ENCODE peak calls at places on chromosomes 16 and 17, in seven cellular contexts. Z is cardiac muscle cell, T is lung, S is kidney, U is OCI-LY7, P is upper lobe of right lung, J is GM23338. B is an unnamed sample.

GRCh38 chr17:76266244-76266938 is 1.2 kb downstream of the UBALD2 start:
- DNase-seq in Z (peak; percentile 56), T (no peak), S (no peak), U (peak; percentile 36), P (no peak), J (no peak), B (no peak)

GRCh38 chr16:66058181-66058580 is 308.3 kb upstream of the CDH5 start:
- DNase-seq in Z (peak; percentile 36), T (no peak), S (no peak), U (no peak), P (no peak), J (no peak), B (no peak)

GRCh38 chr16:3959148-3959547 is 78.6 kb upstream of the CREBBP start:
- DNase-seq in Z (peak; percentile 79), T (peak; percentile 67), S (peak; percentile 40), U (no peak), P (no peak), J (no peak), B (no peak)

GRCh38 chr16:88971371-88972097 is 5.5 kb downstream of the CBFA2T3 start:
- DNase-seq in Z (no peak), T (peak; percentile 41), S (no peak), U (peak; percentile 77), P (no peak), J (no peak), B (no peak)

GRCh38 chr17:50026901-50027638 is 28.8 kb upstream of the ITGA3 start:
- DNase-seq in Z (peak; percentile 85), T (peak; percentile 85), S (peak; percentile 91), U (peak; percentile 64), P (peak; percentile 92), J (peak; percentile 82), B (peak; percentile 78)

GRCh38 chr16:69311533-69312388 is 611 bp downstream of the VPS4A start:
- DNase-seq in Z (peak; percentile 32), T (no peak), S (no peak), U (peak; percentile 67), P (peak; percentile 82), J (peak; percentile 75), B (no peak)

GRCh38 chr16:84088695-84089395 is 27.9 kb downstream of the MBTPS1 start:
- DNase-seq in Z (no peak), T (no peak), S (no peak), U (peak; percentile 76), P (no peak), J (no peak), B (no peak)

GRCh38 chr17:77299256-77300015 is 158.7 kb downstream of the SEC14L1 start:
- DNase-seq in Z (no peak), T (no peak), S (no peak), U (no peak), P (no peak), J (no peak), B (no peak)

GRCh38 chr16:35525979-35526590 is 2066.7 kb downstream of the TP53TG3F start:
- DNase-seq in Z (no peak), T (no peak), S (no peak), U (no peak), P (no peak), J (no peak), B (no peak)

DNA sequence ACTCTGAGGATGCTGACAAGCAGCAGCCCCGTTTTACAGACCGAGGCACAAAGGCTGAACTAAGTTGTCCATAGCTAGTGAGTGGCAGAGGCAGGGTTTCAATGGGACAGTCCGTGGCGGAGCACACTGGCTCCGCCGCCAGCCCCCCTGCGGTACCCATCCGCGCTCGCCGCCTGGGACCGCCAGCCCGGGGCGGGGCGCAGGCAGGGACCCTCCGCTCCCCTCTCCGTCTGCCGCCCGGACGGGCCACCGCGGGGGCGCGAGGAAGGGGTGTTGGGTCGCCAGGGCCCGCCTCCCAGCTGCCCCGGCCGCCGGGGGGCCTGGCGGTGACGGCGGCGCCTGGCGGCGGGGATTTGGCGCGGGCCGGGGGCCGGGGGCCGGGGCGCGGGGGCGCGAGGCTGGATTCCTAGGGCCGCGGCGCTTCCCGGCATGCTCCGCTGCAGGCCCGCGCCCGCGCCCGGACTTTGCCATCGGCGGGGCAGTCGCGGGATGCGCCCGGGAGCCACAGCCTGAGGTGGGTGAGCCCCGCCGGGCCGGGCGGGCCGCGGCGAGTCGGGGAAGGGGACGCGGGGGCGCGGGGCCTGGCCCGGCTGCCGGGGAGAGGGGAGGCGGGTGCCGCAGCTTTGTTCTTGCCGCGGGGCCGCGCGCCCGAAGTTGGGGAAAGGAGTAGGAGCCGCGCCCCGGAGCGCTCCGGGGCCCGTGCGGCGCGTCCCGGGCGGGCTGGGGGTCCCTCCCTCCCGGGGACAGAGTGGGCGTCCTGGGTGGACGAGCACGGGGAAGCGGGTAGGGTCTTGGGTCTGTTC is at the start of gene TMEM98:
- DNase-seq in Z (peak; percentile 39), T (no peak), S (peak; percentile 73), U (no peak), P (peak; percentile 78), J (peak; percentile 65), B (no peak)
- H3K27ac ChIP-seq in Z (peak within 1 kb of the TSS; percentile 91), T (no peak within 1 kb of the TSS), S (no peak within 1 kb of the TSS), U (no peak within 1 kb of the TSS), P (peak within 1 kb of the TSS; percentile 78), J (peak within 1 kb of the TSS; percentile 30), B (no peak within 1 kb of the TSS)

DNA sequence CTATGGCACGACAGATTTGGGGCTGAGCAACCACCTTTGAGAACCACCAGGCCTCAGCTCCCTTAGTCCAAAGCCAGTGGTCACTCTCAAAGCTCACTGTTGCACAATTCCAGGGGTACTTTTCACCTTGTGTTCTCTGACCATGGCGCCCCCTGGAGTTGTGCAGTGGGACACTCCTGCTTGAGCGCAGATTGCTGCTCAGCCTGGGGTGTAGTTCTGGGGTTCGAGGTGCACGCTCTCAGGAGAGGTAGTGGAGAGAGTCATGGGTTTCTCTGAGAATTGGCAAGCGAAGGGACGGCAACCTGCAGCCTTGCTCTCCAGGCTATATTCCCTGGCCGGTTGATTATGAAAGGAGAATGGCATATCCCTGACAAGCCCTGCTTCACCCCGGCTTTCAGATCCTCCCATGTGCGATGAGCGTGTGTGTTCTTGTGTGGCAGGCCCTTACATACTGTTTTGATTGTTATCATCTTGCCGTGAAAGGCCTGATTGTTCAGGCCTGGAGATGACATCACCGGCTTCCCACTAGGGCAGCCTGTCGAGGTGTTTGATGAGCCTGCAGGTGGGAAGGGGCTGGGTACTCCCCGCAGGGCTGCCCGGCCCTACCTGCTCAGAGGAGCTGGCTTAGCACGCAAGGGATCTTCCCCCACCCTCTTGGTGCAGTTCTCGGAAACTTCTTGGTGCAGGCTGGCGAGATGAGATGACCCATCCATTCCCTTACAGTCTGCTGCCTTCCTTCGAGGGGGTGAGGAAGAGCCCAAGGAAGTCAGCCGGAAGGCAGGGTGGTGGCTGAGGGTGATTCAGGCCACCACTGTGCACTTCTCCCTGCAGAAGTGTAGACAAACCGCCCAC is 431.2 kb downstream of the SLC39A11 start:
- DNase-seq in Z (no peak), T (no peak), S (no peak), U (no peak), P (no peak), J (no peak), B (peak; percentile 99)
- H3K27ac ChIP-seq in Z (no peak overlapping the region), T (no peak overlapping the region), S (no peak overlapping the region), U (no peak overlapping the region), P (no peak overlapping the region), J (no peak overlapping the region), B (peak overlapping the region; percentile 81)

DNA sequence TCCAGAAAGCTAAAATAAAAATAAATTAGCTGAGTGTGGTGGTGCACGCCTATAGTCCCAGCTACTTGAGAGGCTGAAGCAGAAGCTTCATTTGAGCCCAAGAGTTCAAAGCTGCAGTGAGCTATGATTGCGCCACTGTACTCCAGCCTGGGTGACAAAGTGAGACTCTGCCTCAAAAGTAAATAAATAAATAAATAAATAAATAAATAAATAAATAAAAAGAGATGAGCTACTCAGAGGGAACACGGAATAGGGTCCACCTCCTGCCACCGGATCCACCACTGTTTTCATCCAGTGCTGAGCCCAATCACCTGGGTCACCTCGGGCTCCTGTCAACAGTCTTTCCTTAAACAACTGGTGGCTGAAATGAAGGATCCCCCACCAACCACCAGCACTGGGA is 6.7 kb upstream of the DPEP3 start:
- DNase-seq in Z (no peak), T (no peak), S (no peak), U (no peak), P (no peak), J (no peak), B (no peak)
- H3K27ac ChIP-seq in Z (no peak overlapping the region), T (no peak overlapping the region), S (peak overlapping the region; percentile 13), U (no peak overlapping the region), P (no peak overlapping the region), J (no peak overlapping the region), B (no peak overlapping the region)

GRCh38 chr17:2708585-2709172 is 2.9 kb downstream of the CLUH start:
- DNase-seq in Z (no peak), T (no peak), S (peak; percentile 78), U (no peak), P (peak; percentile 66), J (no peak), B (no peak)
- H3K27ac ChIP-seq in Z (no peak overlapping the region), T (no peak overlapping the region), S (peak overlapping the region; percentile 85), U (peak overlapping the region; percentile 65), P (peak overlapping the region; percentile 60), J (no peak overlapping the region), B (peak overlapping the region; percentile 69)

GRCh38 chr17:78358538-78359215 is 1.2 kb downstream of the SOCS3 start:
- DNase-seq in Z (peak; percentile 67), T (no peak), S (peak; percentile 84), U (no peak), P (no peak), J (peak; percentile 67), B (no peak)

GRCh38 chr17:78355701-78356100 is 4.2 kb downstream of the SOCS3 start:
- DNase-seq in Z (peak; percentile 25), T (no peak), S (no peak), U (no peak), P (no peak), J (no peak), B (no peak)

GRCh38 chr17:78356163-78356713 is 3.6 kb downstream of the SOCS3 start:
- DNase-seq in Z (peak; percentile 71), T (no peak), S (peak; percentile 82), U (peak; percentile 92), P (no peak), J (peak; percentile 94), B (peak; percentile 97)

GRCh38 chr17:78357687-78358537 is 2.0 kb downstream of the SOCS3 start:
- DNase-seq in Z (peak; percentile 48), T (no peak), S (peak; percentile 74), U (no peak), P (no peak), J (peak; percentile 47), B (no peak)

GRCh38 chr17:78357177-78357586 is 2.7 kb downstream of the SOCS3 start:
- DNase-seq in Z (peak; percentile 87), T (no peak), S (peak; percentile 89), U (no peak), P (peak; percentile 78), J (no peak), B (no peak)
- H3K27ac ChIP-seq in Z (peak overlapping the region; percentile 19), T (no peak overlapping the region), S (peak overlapping the region; percentile 95), U (no peak overlapping the region), P (peak overlapping the region; percentile 93), J (no peak overlapping the region), B (peak overlapping the region; percentile 55)

DNA sequence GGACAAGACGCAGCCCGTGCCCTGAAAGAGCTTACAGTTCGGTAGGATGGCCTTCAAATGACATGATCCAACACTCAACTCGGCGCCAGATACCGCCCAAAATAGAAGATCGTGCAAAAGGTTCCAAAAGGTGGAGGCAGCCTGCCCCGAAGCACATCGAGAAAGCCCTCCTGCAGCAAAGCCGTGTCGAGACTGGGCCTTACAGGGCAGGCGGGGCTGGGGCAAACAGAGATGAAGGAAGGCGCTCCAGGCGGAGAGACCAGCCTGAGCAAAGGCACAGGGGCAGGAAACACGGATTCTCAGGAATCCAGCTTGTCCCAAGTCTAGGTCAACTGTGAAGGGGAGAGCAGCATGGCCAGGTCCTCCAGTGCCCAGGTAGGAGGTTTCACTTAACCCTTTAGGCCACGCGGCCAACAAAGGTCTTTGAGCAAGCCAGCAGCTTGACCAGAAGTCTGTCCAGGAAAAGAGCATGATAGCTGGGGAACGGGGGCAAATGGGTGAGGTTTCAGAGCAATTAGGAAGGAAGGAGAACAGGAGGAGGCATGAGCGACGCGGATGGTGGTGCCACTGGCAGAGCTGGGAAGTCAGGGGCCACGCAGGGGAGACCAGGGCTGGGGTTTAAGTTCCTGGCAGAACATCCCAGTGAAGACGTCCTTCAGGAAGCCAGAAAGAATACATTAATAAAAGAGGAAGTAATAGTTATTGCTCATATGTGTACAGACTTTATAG is 21.2 kb upstream of the EIF1 start:
- DNase-seq in Z (no peak), T (no peak), S (peak; percentile 78), U (no peak), P (no peak), J (no peak), B (no peak)
- H3K27ac ChIP-seq in Z (no peak overlapping the region), T (no peak overlapping the region), S (peak overlapping the region; percentile 95), U (no peak overlapping the region), P (peak overlapping the region; percentile 86), J (no peak overlapping the region), B (peak overlapping the region; percentile 100)